ENCODE peak calls at places on chromosome 15, in six cellular contexts. X, F, D, T, I and Z are unnamed samples.

GRCh38 chr15:94991718-94992117 is 760.4 kb downstream of the MCTP2 start:
- DNase-seq in I (no peak), D (no peak), X (no peak), T (no peak), F (no peak), Z (no peak)

GRCh38 chr15:71303977-71304376 is 188.7 kb downstream of the THSD4 start:
- DNase-seq in D (no peak), X (no peak), F (no peak), T (no peak), I (peak), Z (no peak)

GRCh38 chr15:63349156-63349555 is 32.5 kb downstream of the CA12 start:
- DNase-seq in T (peak), D (no peak), X (no peak), I (no peak), F (no peak), Z (peak)

GRCh38 chr15:33789141-33789540 is 179.2 kb upstream of the CHRM5 start:
- DNase-seq in F (no peak), X (no peak), T (no peak), D (no peak), I (no peak), Z (no peak)

GRCh38 chr15:62297933-62298332 is 132.8 kb upstream of the C2CD4B start:
- DNase-seq in T (no peak), F (no peak), X (no peak), I (no peak), D (no peak), Z (no peak)

GRCh38 chr15:44536298-44536961 is 517 bp upstream of the EIF3J start:
- DNase-seq in T (peak), F (no peak), I (peak), X (peak), D (peak), Z (peak)

GRCh38 chr15:59739557-59740186 is 50.6 kb upstream of the BNIP2 start:
- DNase-seq in I (no peak), T (no peak), X (no peak), D (no peak), F (no peak), Z (no peak)

GRCh38 chr15:39165026-39165706 is 415.7 kb upstream of the THBS1 start:
- DNase-seq in X (no peak), D (no peak), T (no peak), F (no peak), I (no peak), Z (no peak)

GRCh38 chr15:78374436-78375393 is 34.6 kb downstream of the CRABP1 start:
- DNase-seq in F (peak), X (no peak), D (peak), I (no peak), T (no peak), Z (peak)

GRCh38 chr15:82646250-82647044 is 716 bp downstream of the CPEB1 start:
- DNase-seq in D (no peak), I (no peak), X (no peak), T (peak), F (no peak), Z (peak)

GRCh38 chr15:88911766-88912118 is 1.4 kb downstream of the MFGE8 start:
- DNase-seq in X (no peak), T (no peak), F (no peak), I (no peak), D (no peak), Z (no peak)

GRCh38 chr15:99054025-99054387 is 46.4 kb upstream of the PGPEP1L start:
- DNase-seq in I (no peak), X (no peak), T (no peak), F (no peak), D (no peak), Z (no peak)

GRCh38 chr15:49185473-49185872 is 15.4 kb downstream of the GALK2 start:
- DNase-seq in I (no peak), X (no peak), T (no peak), F (no peak), D (no peak), Z (no peak)

GRCh38 chr15:89391685-89392257 is 57.1 kb upstream of the POLG start:
- DNase-seq in F (no peak), T (no peak), I (no peak), D (no peak), X (no peak), Z (no peak)

GRCh38 chr15:33089165-33089877 is 105.2 kb downstream of the FMN1 start:
- DNase-seq in D (no peak), X (no peak), I (no peak), T (no peak), F (no peak), Z (no peak)

GRCh38 chr15:72927451-72927850 is 124.8 kb upstream of the NEO1 start:
- DNase-seq in I (no peak), T (no peak), D (no peak), F (no peak), X (no peak), Z (no peak)

DNA sequence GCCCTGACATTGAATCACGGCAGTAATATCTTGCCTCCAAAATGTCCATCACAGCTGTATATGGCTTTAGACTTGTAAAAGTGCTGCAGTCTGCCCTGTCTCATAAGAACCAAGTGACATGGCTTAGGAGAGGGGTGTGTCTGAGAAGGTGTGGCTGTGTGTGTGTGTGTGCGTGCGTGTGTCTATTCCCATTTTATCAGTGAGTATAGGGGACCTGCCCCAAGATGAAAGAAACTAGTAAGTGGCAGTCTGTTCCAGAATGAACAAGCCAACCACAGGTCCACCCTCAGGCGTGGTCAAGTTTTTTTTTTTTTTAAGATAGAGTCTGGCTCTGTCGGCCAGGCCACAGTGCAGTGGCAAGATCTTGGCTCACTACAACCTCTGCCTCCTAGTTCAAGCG is 5.6 kb upstream of the RHOV start:
- DNase-seq in X (no peak), F (no peak), T (no peak), D (no peak), I (no peak), Z (no peak)
- TF ChIP-seq CTCF in X (no peak), F (no peak), T (no peak), D (no peak), I (no peak), Z (no peak)

GRCh38 chr15:92619380-92620101 is 36.0 kb downstream of the FAM174B start:
- DNase-seq in F (no peak), D (no peak), I (no peak), X (peak), T (no peak), Z (no peak)

GRCh38 chr15:92617197-92618037 is 38.2 kb downstream of the FAM174B start:
- DNase-seq in I (no peak), X (peak), F (no peak), T (peak), D (peak), Z (peak)

GRCh38 chr15:92614791-92615785 is 40.5 kb downstream of the FAM174B start:
- DNase-seq in I (no peak), F (no peak), X (no peak), T (no peak), D (peak), Z (no peak)

GRCh38 chr15:92616621-92617179 is 38.9 kb downstream of the FAM174B start:
- DNase-seq in T (no peak), I (no peak), F (no peak), X (no peak), D (peak), Z (no peak)

GRCh38 chr15:92618121-92618520 is 37.5 kb downstream of the FAM174B start:
- DNase-seq in I (no peak), X (no peak), F (no peak), D (peak), T (no peak), Z (peak)
- H3K27ac ChIP-seq in I (peak), X (peak), F (no peak), D (peak), T (no peak), Z (peak)

DNA sequence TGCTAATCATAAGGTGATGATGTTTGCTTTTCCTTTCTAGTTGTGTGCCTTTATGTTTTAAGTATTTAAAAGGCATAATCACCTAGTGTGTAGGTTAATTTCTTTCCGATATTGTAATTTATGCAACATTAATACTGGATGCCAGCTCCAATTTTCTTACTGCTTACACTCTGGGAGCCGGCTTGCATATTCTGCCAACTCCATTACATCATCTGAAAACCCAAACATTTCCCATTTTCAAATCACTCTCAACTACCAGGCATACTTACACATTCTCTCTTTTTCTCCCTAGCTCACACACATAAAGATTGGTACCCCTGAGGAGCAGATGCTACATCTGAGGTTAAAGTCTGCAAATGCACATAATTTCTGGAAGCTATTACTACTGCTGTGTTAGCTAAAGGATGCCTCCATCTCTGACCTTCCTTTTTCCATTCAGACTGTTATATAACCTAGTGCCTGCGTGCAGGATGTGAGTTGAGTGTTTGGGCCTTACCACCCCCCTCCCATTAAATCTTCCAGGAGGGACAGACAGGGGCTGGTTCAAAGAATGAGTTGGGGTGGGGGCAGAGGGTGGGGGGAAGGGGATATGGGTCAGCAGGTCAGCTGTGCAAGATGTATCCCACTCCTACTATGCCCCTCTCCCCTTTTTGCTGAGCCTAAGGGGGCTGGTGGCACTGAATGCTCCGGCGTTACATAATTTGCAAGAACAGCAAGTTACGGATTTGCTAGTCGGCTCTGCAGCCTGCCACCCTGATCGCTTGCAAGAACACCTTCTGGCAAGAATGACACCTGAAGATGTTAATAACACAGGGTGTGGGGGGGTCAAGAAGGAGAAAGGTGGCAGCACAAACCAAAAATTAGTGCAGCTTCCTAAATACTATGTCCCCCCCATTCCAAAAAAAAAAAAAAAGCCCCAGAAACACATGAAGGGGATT is 2.5 kb downstream of the RORA start:
- DNase-seq in I (no peak), F (no peak), D (no peak), T (no peak), X (no peak), Z (peak)
- H3K4me3 ChIP-seq in I (peak), F (no peak), D (peak), T (peak), X (peak), Z (no peak)

DNA sequence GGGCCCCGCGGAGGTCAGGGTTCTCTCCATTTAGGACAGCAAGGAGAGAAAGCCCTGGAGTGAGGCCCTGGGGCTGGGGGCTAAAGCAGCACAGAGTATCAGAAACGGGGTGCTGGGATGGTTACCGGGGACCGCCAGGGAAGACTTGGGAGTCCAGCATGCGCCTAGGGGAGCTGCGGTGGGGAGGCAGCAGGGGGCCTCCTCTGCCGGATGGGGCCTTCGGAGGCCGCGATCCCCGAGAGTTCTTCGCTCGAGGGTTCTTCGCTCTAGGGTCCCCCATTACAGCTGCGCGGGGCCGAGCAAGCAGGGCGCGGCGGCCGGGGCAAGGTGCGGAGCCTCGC is 515 bp upstream of the APBA2 start:
- DNase-seq in I (no peak), D (no peak), F (no peak), T (no peak), X (no peak), Z (no peak)
- TF ChIP-seq CTCF in I (no peak), D (no peak), F (no peak), T (no peak), X (peak), Z (no peak)

DNA sequence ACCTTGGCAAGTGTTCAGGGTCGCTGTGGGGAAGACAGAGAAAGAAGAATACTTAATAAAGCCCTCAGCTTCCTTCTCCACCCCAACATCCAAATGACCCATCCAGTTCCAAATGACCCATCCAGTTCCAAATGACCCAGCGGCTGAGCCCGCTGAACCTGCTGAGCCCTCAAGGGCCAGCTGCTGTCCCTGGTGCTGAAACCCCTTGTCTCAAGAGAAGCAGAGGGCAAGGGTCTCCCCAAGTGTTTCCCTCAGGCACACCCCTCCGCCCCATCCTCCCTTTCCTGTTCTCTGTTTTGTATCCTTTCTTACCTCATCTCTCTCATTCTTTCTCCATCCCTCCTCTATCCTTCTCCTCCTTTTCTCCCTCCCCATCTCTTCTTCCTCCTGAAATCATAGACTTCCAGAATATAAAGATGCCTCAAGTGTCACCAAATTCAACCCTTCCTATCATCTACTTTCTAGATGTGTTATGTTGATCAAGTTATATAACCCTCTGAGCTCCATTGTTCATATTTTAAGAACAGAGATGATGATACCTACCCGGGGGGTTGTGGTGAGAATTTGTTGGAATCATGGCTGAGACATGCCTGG is 29.0 kb downstream of the CCDC33 start:
- DNase-seq in X (no peak), D (no peak), F (peak), T (peak), I (no peak), Z (no peak)
- H3K27ac ChIP-seq in X (no peak), D (no peak), F (no peak), T (no peak), I (no peak), Z (no peak)

GRCh38 chr15:69666441-69666882 is 213.8 kb downstream of the RPLP1 start:
- DNase-seq in I (no peak), T (peak), X (no peak), F (no peak), D (no peak), Z (no peak)

GRCh38 chr15:69668049-69668705 is 215.6 kb downstream of the RPLP1 start:
- DNase-seq in F (peak), X (no peak), I (no peak), D (no peak), T (no peak), Z (no peak)

GRCh38 chr15:69668963-69669362 is 216.3 kb downstream of the RPLP1 start:
- DNase-seq in F (no peak), X (no peak), T (peak), D (peak), I (no peak), Z (no peak)

GRCh38 chr15:69665641-69666091 is 213.0 kb downstream of the RPLP1 start:
- DNase-seq in F (no peak), T (no peak), X (no peak), I (no peak), D (no peak), Z (no peak)

GRCh38 chr15:69666921-69667811 is 214.5 kb downstream of the RPLP1 start:
- DNase-seq in I (no peak), D (no peak), T (peak), F (peak), X (no peak), Z (no peak)
- H3K4me3 ChIP-seq in I (no peak), D (no peak), T (no peak), F (no peak), X (no peak), Z (no peak)

GRCh38 chr15:70265466-70265978 is 167.8 kb upstream of the TLE3 start:
- DNase-seq in X (no peak), F (peak), I (no peak), T (no peak), D (no peak), Z (no peak)
- TF ChIP-seq CTCF in X (peak), F (peak), I (no peak), T (no peak), D (no peak), Z (no peak)

GRCh38 chr15:96019114-96019513 is 311.4 kb upstream of the NR2F2 start:
- DNase-seq in D (no peak), I (no peak), F (no peak), X (no peak), T (no peak), Z (no peak)

GRCh38 chr15:96020133-96020532 is 310.4 kb upstream of the NR2F2 start:
- DNase-seq in I (no peak), D (no peak), T (no peak), F (no peak), X (no peak), Z (no peak)

GRCh38 chr15:96011109-96011608 is 319.3 kb upstream of the NR2F2 start:
- DNase-seq in F (no peak), T (no peak), I (no peak), X (no peak), D (no peak), Z (no peak)

DNA sequence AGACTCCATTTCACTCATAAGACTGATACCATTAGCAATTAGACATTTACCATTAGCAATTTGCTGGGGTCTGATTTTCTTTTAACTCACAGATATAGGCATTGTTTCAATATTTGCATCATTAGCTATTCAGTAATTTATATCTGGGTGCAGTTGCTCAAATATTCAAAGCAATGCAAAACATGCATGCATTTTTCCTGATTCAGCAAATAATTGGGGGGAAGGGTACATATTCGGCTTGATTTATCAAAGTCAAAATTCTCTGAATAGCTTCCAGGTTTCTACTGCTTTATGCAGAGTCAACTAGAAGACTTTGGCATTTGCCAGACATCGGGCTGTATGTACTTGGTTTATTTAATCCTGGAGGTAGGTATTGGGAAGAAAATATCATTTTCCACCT is 315.6 kb upstream of the NR2F2 start:
- DNase-seq in T (no peak), I (no peak), D (no peak), F (no peak), X (no peak), Z (no peak)
- H3K27ac ChIP-seq in T (no peak), I (no peak), D (no peak), F (no peak), X (no peak), Z (no peak)

DNA sequence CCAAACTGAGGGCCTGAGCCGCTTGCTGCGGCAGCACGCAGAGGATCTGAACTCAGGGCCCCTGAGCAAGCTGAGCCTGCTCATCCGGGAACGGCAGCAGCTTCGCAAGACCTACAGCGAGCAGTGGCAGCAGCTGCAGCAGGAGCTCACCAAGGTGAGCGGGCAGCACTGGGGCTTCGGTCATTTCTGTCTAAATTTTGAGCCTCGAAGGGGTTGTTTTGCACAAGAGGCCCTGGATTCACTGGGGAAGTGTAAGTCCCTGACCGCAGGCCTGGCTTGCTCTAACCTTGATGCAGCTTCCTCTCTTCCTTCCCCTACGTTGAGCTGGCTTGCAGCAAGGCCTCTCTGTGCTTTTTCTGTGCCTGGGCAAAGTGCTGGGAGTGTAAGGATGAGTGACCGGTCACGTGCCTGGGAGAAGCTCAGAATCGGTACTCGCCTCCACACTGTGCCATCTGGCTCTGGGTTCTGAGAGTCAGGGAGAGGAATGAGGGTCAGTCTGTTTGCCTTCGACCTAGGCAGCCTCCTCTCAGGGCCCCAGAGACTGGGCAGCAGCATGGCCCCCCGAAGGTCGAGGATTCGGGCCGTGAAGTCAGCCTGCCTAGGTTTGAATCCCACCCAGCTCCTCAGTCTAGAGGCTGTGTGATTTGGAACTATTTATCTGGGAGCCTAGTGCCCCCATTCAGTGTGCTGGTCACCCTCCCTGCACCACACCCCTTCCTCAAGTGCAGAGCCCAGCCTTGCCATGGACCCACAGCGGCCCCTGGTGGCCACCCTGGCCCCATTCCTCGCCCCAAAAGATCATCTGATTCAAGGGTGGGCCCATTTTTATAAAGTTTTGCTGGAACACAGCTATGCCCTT is 1.4 kb downstream of the FES start:
- DNase-seq in F (peak), I (peak), T (peak), X (peak), D (peak), Z (peak)
- H3K4me3 ChIP-seq in F (no peak), I (peak), T (peak), X (peak), D (peak), Z (no peak)